ENCODE peak calls at places on chromosome 2, in seven cellular contexts. I is IMR-90, J is neuronal stem cell, F is H9, N is mesendoderm, X is H1, S is trophoblast cell. T is an unnamed sample.

GRCh38 chr2:20016346-20016745 is 3.9 kb upstream of the MATN3 start:
- DNase-seq in I (no peak), J (no peak), F (peak; percentile 40), N (peak; percentile 59), X (no peak), S (no peak), T (no peak)

GRCh38 chr2:40097691-40098376 is 318.8 kb upstream of the THUMPD2 start:
- DNase-seq in I (peak; percentile 86), J (no peak), F (no peak), N (no peak), X (no peak), S (no peak), T (peak; percentile 67)

GRCh38 chr2:206260427-206261012 is 13.9 kb upstream of the ZDBF2 start:
- DNase-seq in I (peak; percentile 10), J (no peak), F (no peak), N (no peak), X (no peak), S (peak; percentile 78), T (peak; percentile 40)

GRCh38 chr2:26298638-26299393 is 47.1 kb upstream of the SELENOI start:
- DNase-seq in I (peak; percentile 48), J (peak; percentile 23), F (peak; percentile 56), N (peak; percentile 59), X (no peak), S (peak; percentile 46), T (peak; percentile 72)

GRCh38 chr2:9086465-9086864 is 83.0 kb upstream of the MBOAT2 start:
- DNase-seq in I (no peak), J (no peak), F (no peak), N (no peak), X (no peak), S (peak; percentile 17), T (peak; percentile 51)

GRCh38 chr2:136051001-136051724 is 65.7 kb upstream of the DARS1 start:
- DNase-seq in I (no peak), J (no peak), F (no peak), N (no peak), X (no peak), S (no peak), T (no peak)

GRCh38 chr2:211157856-211158463 is 601.6 kb downstream of the CPS1 start:
- DNase-seq in I (peak; percentile 36), J (peak; percentile 73), F (peak; percentile 67), N (peak; percentile 72), X (no peak), S (peak; percentile 92), T (peak; percentile 66)

GRCh38 chr2:231685349-231686191 is 22.8 kb upstream of the PTMA start:
- DNase-seq in I (no peak), J (no peak), F (peak; percentile 69), N (peak; percentile 65), X (no peak), S (no peak), T (no peak)

GRCh38 chr2:104834431-104834830 is 19.5 kb upstream of the POU3F3 start:
- DNase-seq in I (no peak), J (no peak), F (no peak), N (no peak), X (no peak), S (no peak), T (no peak)

GRCh38 chr2:9805435-9806297 is 37.6 kb upstream of the TAF1B start:
- DNase-seq in I (peak; percentile 84), J (no peak), F (no peak), N (no peak), X (no peak), S (no peak), T (peak; percentile 67)

DNA sequence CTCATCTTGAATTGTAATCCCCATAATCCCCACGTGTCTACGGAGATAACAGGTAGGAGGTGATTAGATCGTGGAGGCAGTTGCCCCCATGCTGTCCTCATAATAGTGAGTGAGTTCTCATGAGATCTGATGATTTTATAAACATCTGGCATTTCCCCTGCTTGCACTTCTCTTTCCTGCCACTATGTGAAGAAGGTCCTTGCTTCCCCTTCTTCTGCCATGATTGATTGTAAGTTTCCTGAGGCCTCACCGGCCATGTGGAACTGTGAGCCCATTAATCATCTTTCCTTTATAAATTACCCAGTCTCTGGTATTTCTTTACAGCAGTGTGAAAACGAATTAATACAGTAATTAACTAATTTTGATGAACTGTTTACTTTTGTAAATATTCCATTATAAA is 582.5 kb downstream of the TSN start:
- DNase-seq in I (no peak), J (no peak), F (no peak), N (peak; percentile 41), X (no peak), S (no peak), T (no peak)
- H3K23ac ChIP-seq in I (no peak overlapping the region), J (no peak overlapping the region), F (no peak overlapping the region), N (no peak overlapping the region), X (no peak overlapping the region), S (no peak overlapping the region), T (no peak overlapping the region)

GRCh38 chr2:70531419-70532130 is 22.1 kb downstream of the TGFA start:
- DNase-seq in I (no peak), J (no peak), F (no peak), N (no peak), X (no peak), S (no peak), T (no peak)
- H3K27ac ChIP-seq in I (no peak overlapping the region), J (no peak overlapping the region), F (no peak overlapping the region), N (no peak overlapping the region), X (no peak overlapping the region), S (no peak overlapping the region), T (no peak overlapping the region)

GRCh38 chr2:196218109-196218508 is 46.7 kb upstream of the STK17B start:
- DNase-seq in I (no peak), J (no peak), F (no peak), N (no peak), X (no peak), S (no peak), T (no peak)

GRCh38 chr2:196224767-196225166 is 53.4 kb upstream of the STK17B start:
- DNase-seq in I (no peak), J (no peak), F (no peak), N (no peak), X (no peak), S (no peak), T (no peak)

GRCh38 chr2:196219686-196220085 is 48.3 kb upstream of the STK17B start:
- DNase-seq in I (no peak), J (no peak), F (no peak), N (no peak), X (no peak), S (no peak), T (no peak)

GRCh38 chr2:196217116-196217515 is 45.7 kb upstream of the STK17B start:
- DNase-seq in I (no peak), J (no peak), F (no peak), N (no peak), X (no peak), S (no peak), T (no peak)

DNA sequence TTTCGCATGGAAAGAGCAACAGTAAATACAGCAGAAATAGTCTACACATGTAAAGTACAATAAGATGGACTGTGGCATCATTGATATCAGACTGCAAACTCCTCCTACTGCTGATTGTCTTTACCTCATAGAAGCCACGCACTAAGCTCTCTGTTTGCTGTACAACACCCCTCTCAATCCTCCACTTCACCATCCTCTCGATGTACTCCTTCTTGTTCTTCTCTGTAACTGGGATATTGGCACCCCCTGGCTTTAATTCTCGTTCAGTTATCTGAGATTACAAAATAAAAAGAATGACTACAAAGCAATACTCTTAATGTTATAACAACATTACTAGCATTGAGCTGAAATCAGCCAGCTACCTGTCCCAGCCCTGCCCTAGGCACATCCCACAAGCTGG is 49.3 kb upstream of the STK17B start:
- DNase-seq in I (no peak), J (no peak), F (no peak), N (no peak), X (no peak), S (no peak), T (no peak)
- H3K23ac ChIP-seq in I (no peak overlapping the region), J (no peak overlapping the region), F (no peak overlapping the region), N (no peak overlapping the region), X (no peak overlapping the region), S (no peak overlapping the region), T (no peak overlapping the region)

GRCh38 chr2:215672406-215672805 is 236.5 kb upstream of the FN1 start:
- DNase-seq in I (no peak), J (no peak), F (no peak), N (no peak), X (no peak), S (no peak), T (no peak)
- H3K27ac ChIP-seq in I (no peak overlapping the region), J (no peak overlapping the region), F (no peak overlapping the region), N (no peak overlapping the region), X (no peak overlapping the region), S (no peak overlapping the region), T (no peak overlapping the region)

GRCh38 chr2:178112202-178113152 is at the start of gene RBM45:
- DNase-seq in I (peak; percentile 89), J (peak; percentile 89), F (peak; percentile 93), N (peak; percentile 94), X (peak; percentile 87), S (peak; percentile 99), T (peak; percentile 93)
- H3K23ac ChIP-seq in I (peak within 1 kb of the TSS; percentile 63), J (peak within 1 kb of the TSS; percentile 8), F (no peak within 1 kb of the TSS), N (peak within 1 kb of the TSS; percentile 50), X (no peak within 1 kb of the TSS), S (no peak within 1 kb of the TSS), T (no peak within 1 kb of the TSS)

DNA sequence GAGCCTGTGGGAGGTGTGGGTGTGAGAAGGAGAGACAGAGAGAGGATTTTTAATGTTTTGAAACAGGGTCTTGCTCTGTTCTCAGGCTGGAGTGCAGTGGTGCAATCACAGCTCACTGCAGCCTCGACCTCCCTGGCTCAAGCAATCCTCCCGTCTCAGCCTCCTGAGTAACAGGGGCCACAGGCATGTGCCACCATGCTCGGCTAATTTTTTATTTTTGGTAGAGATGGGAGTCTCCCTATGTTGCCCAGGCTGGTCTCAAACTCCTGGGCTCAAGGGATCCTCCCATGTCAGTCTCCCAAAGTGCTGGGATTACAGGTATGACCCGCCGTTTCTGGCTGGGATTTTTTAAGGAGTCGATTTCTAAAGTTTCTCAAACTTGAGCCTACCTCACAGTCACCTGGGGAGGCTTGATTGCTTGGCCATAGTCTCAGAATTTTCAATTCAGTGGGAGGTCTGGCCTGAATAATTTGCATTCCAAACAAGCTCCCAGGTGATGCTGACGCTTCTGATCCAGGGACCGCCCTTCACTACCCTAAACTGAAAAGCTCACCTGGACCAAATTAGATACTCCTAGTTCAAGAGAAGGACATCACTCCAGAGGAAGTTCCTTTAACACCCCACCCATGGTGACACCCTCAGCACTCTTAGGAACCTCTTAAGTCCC is 70.8 kb upstream of the SLC1A4 start:
- DNase-seq in I (no peak), J (no peak), F (peak; percentile 60), N (peak; percentile 47), X (peak; percentile 41), S (no peak), T (no peak)
- H3K27ac ChIP-seq in I (no peak overlapping the region), J (no peak overlapping the region), F (no peak overlapping the region), N (no peak overlapping the region), X (no peak overlapping the region), S (no peak overlapping the region), T (no peak overlapping the region)

GRCh38 chr2:235416816-235417499 is 76.9 kb upstream of the AGAP1 start:
- DNase-seq in I (peak; percentile 12), J (no peak), F (no peak), N (peak; percentile 37), X (no peak), S (no peak), T (peak; percentile 83)
- H3K23ac ChIP-seq in I (no peak overlapping the region), J (no peak overlapping the region), F (no peak overlapping the region), N (no peak overlapping the region), X (no peak overlapping the region), S (no peak overlapping the region), T (no peak overlapping the region)